ENCODE peak calls at places on chromosomes 4 and X, in five cellular contexts. H is A549; R is CD8-positive, alpha-beta T cell; Q is cardiac muscle cell; I is fibroblast of pulmonary artery. K is an unnamed sample.
A peak's percentile ranks its signal among the peaks of the same experiment; 100 is the strongest.

GRCh38 chr4:89753601-89754066 is 83.3 kb downstream of the SNCA start:
- DNase-seq in I (peak; percentile 99), H (peak; percentile 62), Q (peak; percentile 98), R (no peak), K (peak; percentile 94)

GRCh38 chr4:98642991-98643426 is 15.4 kb downstream of the TSPAN5 start:
- DNase-seq in R (no peak), I (peak; percentile 74), Q (peak; percentile 49), H (peak; percentile 71), K (no peak)

GRCh38 chrX:108313662-108314061 is 124.6 kb downstream of the COL4A6 start:
- DNase-seq in H (peak; percentile 43), R (no peak), Q (no peak), I (no peak), K (no peak)

GRCh38 chrX:39766882-39767281 is 330.9 kb downstream of the BCOR start:
- DNase-seq in I (no peak), H (no peak), R (no peak), Q (no peak), K (no peak)

GRCh38 chr4:3344104-3344503 is 51.3 kb downstream of the RGS12 start:
- DNase-seq in I (no peak), H (no peak), R (peak; percentile 4), Q (no peak), K (no peak)

GRCh38 chr4:3814026-3814570 is 47.9 kb downstream of the ADRA2C start:
- DNase-seq in H (no peak), I (no peak), Q (no peak), R (no peak), K (no peak)

GRCh38 chrX:39144323-39144722 is 343.1 kb downstream of the MID1IP1 start:
- DNase-seq in Q (no peak), R (no peak), I (no peak), H (no peak), K (no peak)

GRCh38 chr4:113683143-113683542 is 78.4 kb downstream of the CAMK2D start:
- DNase-seq in Q (no peak), R (peak; percentile 59), I (no peak), H (no peak), K (peak; percentile 32)

GRCh38 chrX:155188786-155189185 is 27.5 kb upstream of the VBP1 start:
- DNase-seq in R (peak; percentile 10), I (no peak), Q (no peak), H (no peak), K (no peak)

GRCh38 chr4:48490012-48490679 is at the start of gene ZAR1:
- DNase-seq in R (no peak), H (no peak), I (no peak), Q (no peak), K (no peak)

GRCh38 chr4:36351082-36351666 is 69.8 kb downstream of the DTHD1 start:
- DNase-seq in I (peak; percentile 60), R (peak; percentile 81), Q (peak; percentile 55), H (peak; percentile 40), K (peak; percentile 57)

GRCh38 chr4:111323496-111323895 is 700.6 kb upstream of the PITX2 start:
- DNase-seq in Q (peak; percentile 41), R (no peak), I (peak; percentile 53), H (no peak), K (peak; percentile 38)

GRCh38 chr4:89299153-89299789 is 8.3 kb downstream of the GPRIN3 start:
- DNase-seq in R (no peak), H (peak; percentile 64), I (no peak), Q (no peak), K (no peak)

GRCh38 chr4:37664696-37665095 is 21.5 kb downstream of the RELL1 start:
- DNase-seq in H (no peak), Q (no peak), R (no peak), I (no peak), K (no peak)

GRCh38 chrX:119726900-119727555 is 31.4 kb upstream of the SOWAHD start:
- DNase-seq in I (no peak), R (peak; percentile 10), Q (no peak), H (no peak), K (no peak)

GRCh38 chr4:152501846-152502536 is 33.9 kb downstream of the FBXW7 start:
- DNase-seq in Q (peak; percentile 24), R (no peak), H (no peak), I (peak; percentile 22), K (no peak)

GRCh38 chrX:14497184-14497666 is 32.1 kb upstream of the GLRA2 start:
- DNase-seq in H (no peak), R (no peak), I (peak; percentile 1), Q (peak; percentile 5), K (no peak)

GRCh38 chr4:85783483-85783882 is 308.5 kb downstream of the ARHGAP24 start:
- DNase-seq in Q (peak; percentile 87), H (no peak), I (peak; percentile 95), R (no peak), K (peak; percentile 99)

GRCh38 chrX:103175944-103176753 is 38.8 kb upstream of the BEX4 start:
- DNase-seq in I (peak; percentile 62), R (peak; percentile 53), Q (peak; percentile 63), H (peak; percentile 39), K (peak; percentile 61)

GRCh38 chr4:6880691-6881090 is 28.9 kb upstream of the TBC1D14 start:
- DNase-seq in H (no peak), R (no peak), I (no peak), Q (no peak), K (no peak)

GRCh38 chrX:44507292-44507691 is 35.4 kb downstream of the FUNDC1 start:
- DNase-seq in H (no peak), Q (no peak), R (no peak), I (no peak), K (no peak)

GRCh38 chr4:48341776-48342558 is 638 bp downstream of the SLAIN2 start:
- DNase-seq in Q (peak; percentile 48), R (peak; percentile 47), H (no peak), I (peak; percentile 27), K (peak; percentile 49)

GRCh38 chr4:4990857-4991540 is 28.3 kb downstream of the CYTL1 start:
- DNase-seq in I (peak; percentile 81), Q (peak; percentile 93), R (no peak), H (peak; percentile 75), K (peak; percentile 54)

GRCh38 chrX:72280210-72280882 is 3.3 kb upstream of the RPS4X start:
- DNase-seq in Q (no peak), R (no peak), I (no peak), H (no peak), K (peak; percentile 50)

GRCh38 chrX:126064901-126065541 is 101.1 kb downstream of the DCAF12L2 start:
- DNase-seq in H (no peak), I (no peak), R (no peak), Q (no peak), K (no peak)

GRCh38 chr4:138522366-138522765 is 280.2 kb upstream of the SLC7A11 start:
- DNase-seq in R (no peak), Q (peak; percentile 45), I (peak; percentile 51), H (peak; percentile 10), K (peak; percentile 61)

GRCh38 chr4:55359397-55359916 is 13.4 kb downstream of the SRD5A3 start:
- DNase-seq in I (no peak), R (no peak), H (no peak), Q (peak; percentile 19), K (peak; percentile 34)

GRCh38 chr4:53132117-53132889 is 233.6 kb downstream of the SCFD2 start:
- DNase-seq in R (no peak), I (peak; percentile 53), H (no peak), Q (peak; percentile 64), K (peak; percentile 67)

GRCh38 chrX:123731258-123731986 is 1.4 kb downstream of the THOC2 start:
- DNase-seq in Q (peak; percentile 54), R (no peak), I (peak; percentile 38), H (no peak), K (peak; percentile 40)
- H3K4me3 ChIP-seq in Q (peak overlapping the region; percentile 82), R (peak overlapping the region; percentile 79), I (peak overlapping the region; percentile 82), H (peak overlapping the region; percentile 80), K (peak overlapping the region; percentile 84)

DNA sequence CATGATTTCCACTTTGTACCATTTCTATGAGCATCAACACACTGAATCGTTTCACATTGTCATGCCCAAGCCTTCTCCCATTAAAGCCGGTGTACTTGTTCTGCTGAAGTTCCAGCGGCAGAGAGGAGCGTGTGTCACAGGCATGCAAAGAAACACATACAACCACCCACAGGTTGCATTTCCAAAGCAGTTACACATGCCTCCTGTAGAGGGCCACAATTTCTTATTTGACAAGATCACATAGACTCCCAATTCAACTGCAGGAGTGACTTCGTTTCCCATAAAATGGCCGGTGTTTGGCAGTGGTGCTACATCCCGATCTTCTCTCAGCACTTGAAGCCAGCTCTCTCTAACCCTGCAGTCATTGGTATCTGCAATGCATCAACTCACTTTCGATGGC is 992.6 kb downstream of the NLGN4X start:
- DNase-seq in H (peak; percentile 27), I (no peak), R (no peak), Q (no peak), K (no peak)
- TF ChIP-seq CTCF in H (no peak), I (no peak), R (no peak), Q (no peak), K (no peak)

GRCh38 chr4:145234086-145234694 is 53.8 kb upstream of the OTUD4 start:
- DNase-seq in I (peak; percentile 74), H (peak; percentile 46), R (peak; percentile 47), Q (peak; percentile 78), K (peak; percentile 78)

GRCh38 chr4:145230726-145231125 is 50.3 kb upstream of the OTUD4 start:
- DNase-seq in H (no peak), I (peak; percentile 76), R (no peak), Q (peak; percentile 83), K (peak; percentile 59)

GRCh38 chr4:145231906-145232700 is 51.7 kb upstream of the OTUD4 start:
- DNase-seq in Q (peak; percentile 62), I (peak; percentile 62), R (no peak), H (no peak), K (peak; percentile 62)
- H3K4me3 ChIP-seq in Q (no peak overlapping the region), I (no peak overlapping the region), R (no peak overlapping the region), H (no peak overlapping the region), K (no peak overlapping the region)

DNA sequence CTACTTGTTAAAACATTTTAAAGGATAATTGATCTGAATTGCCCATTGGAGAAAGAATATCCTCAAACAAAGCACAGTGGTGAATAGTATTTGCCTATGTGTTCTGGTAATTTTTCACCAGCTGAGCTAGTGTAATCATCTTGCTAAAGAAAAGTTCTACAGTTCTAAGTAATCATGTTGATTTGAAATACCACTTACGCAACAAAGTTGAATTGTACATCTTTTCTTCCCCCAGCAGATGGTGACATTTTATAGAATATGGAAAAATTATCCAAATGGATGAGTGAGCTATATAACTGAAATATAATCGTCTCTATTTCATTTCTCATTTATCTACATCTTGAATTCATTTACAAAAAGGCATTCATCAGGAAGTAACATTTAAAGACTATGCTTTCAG is 9.7 kb upstream of the ZNF674 start:
- DNase-seq in I (peak; percentile 66), R (no peak), Q (peak; percentile 57), H (peak; percentile 36), K (peak; percentile 60)
- TF ChIP-seq CTCF in I (peak; percentile 31), R (no peak), Q (peak; percentile 27), H (peak; percentile 58), K (peak; percentile 30)